ENCODE peak calls at places on chromosomes 4 and X, in four cellular contexts. A is stomach; X is central memory CD4-positive, alpha-beta T cell; M is AG04450. Y is an unnamed sample.
A peak's percentile ranks its signal among the peaks of the same experiment; 100 is the strongest.

GRCh38 chr4:76956961-76957738 is 7.6 kb downstream of the SEPTIN11 start:
- DNase-seq in A (no peak), X (no peak), M (no peak), Y (no peak)

GRCh38 chr4:135277116-135277979 is 1075.8 kb upstream of the PABPC4L start:
- DNase-seq in A (no peak), X (no peak), M (peak; percentile 23), Y (no peak)

GRCh38 chrX:45261005-45261404 is 60.3 kb upstream of the DIPK2B start:
- DNase-seq in A (no peak), X (no peak), M (no peak), Y (no peak)

GRCh38 chr4:188439641-188440311 is 300.5 kb downstream of the TRIML1 start:
- DNase-seq in A (peak; percentile 32), X (no peak), M (no peak), Y (no peak)

GRCh38 chr4:140239311-140239710 is 85.3 kb upstream of the MAML3 start:
- DNase-seq in A (no peak), X (no peak), M (no peak), Y (no peak)

GRCh38 chr4:128690009-128690408 is 119.5 kb upstream of the JADE1 start:
- DNase-seq in A (no peak), X (no peak), M (no peak), Y (no peak)

GRCh38 chrX:11759172-11759460 is 1.1 kb downstream of the MSL3 start:
- DNase-seq in A (no peak), X (no peak), M (no peak), Y (no peak)

GRCh38 chr4:112766422-112766821 is 129.5 kb downstream of the LARP7 start:
- DNase-seq in A (no peak), X (no peak), M (no peak), Y (no peak)

GRCh38 chr4:110484767-110485166 is 8.8 kb downstream of the ENPEP start:
- DNase-seq in A (no peak), X (no peak), M (peak; percentile 50), Y (peak; percentile 57)

GRCh38 chr4:34289489-34289888 is 1954.8 kb downstream of the ARAP2 start:
- DNase-seq in A (no peak), X (no peak), M (no peak), Y (no peak)

GRCh38 chrX:10922158-10922557 is 189.0 kb upstream of the HCCS start:
- DNase-seq in A (no peak), X (no peak), M (peak; percentile 43), Y (peak; percentile 75)

GRCh38 chr4:159435561-159436023 is 332.7 kb downstream of the RAPGEF2 start:
- DNase-seq in A (no peak), X (no peak), M (no peak), Y (no peak)

GRCh38 chr4:74038161-74039064 is at the start of gene CXCL3:
- DNase-seq in A (peak; percentile 81), X (no peak), M (no peak), Y (no peak)

GRCh38 chr4:54400802-54401201 is 171.7 kb downstream of the PDGFRA start:
- DNase-seq in A (no peak), X (no peak), M (peak; percentile 20), Y (peak; percentile 38)

Y was measured in HFF-Myc.